ENCODE peak calls at places on chromosomes 1 and 21, in nine cellular contexts. K is putamen, W is breast epithelium, J is posterior cingulate gyrus, O is heart left ventricle, P is fibroblast of the conjunctiva, U is IMR-90, I is EH, V is T-cell. L is an unnamed sample.

GRCh38 chr1:36448530-36449051 is 1.7 kb downstream of the OSCP1 start:
- DNase-seq in K (no peak), W (no peak), J (no peak), O (no peak), P (no peak), U (no peak), I (no peak), V (no peak), L (no peak)

GRCh38 chr1:43947061-43947889 is 525 bp downstream of the IPO13 start:
- DNase-seq in K (no peak), W (no peak), J (no peak), O (no peak), P (no peak), U (no peak), I (no peak), V (no peak), L (peak)

GRCh38 chr1:182649041-182649440 is 35.3 kb downstream of the RGS8 start:
- DNase-seq in K (no peak), W (no peak), J (no peak), O (no peak), P (no peak), U (no peak), I (no peak), V (no peak), L (no peak)

GRCh38 chr1:204599098-204599497 is 82.9 kb downstream of the MDM4 start:
- DNase-seq in K (no peak), W (no peak), J (no peak), O (no peak), P (no peak), U (no peak), I (no peak), V (no peak), L (no peak)

GRCh38 chr1:233794863-233795262 is 109.6 kb upstream of the SLC35F3 start:
- DNase-seq in K (no peak), W (no peak), J (no peak), O (no peak), P (no peak), U (no peak), I (no peak), V (no peak), L (no peak)

GRCh38 chr1:96333522-96334235 is 387.9 kb upstream of the PTBP2 start:
- DNase-seq in K (no peak), W (no peak), J (no peak), O (no peak), P (no peak), U (no peak), I (no peak), V (no peak), L (no peak)

GRCh38 chr1:115757866-115758265 is 10.6 kb downstream of the CASQ2 start:
- DNase-seq in K (no peak), W (no peak), J (no peak), O (no peak), P (no peak), U (no peak), I (no peak), V (no peak), L (no peak)

GRCh38 chr21:44397431-44398031 is 44.1 kb downstream of the TRPM2 start:
- DNase-seq in K (no peak), W (no peak), J (no peak), O (no peak), P (no peak), U (no peak), I (no peak), V (no peak), L (no peak)

GRCh38 chr1:110120960-110121561 is 8.8 kb downstream of the UBL4B start:
- DNase-seq in K (no peak), W (no peak), J (no peak), O (no peak), P (no peak), U (no peak), I (no peak), V (no peak), L (no peak)

GRCh38 chr1:230310381-230311163 is 115.6 kb downstream of the PGBD5 start:
- DNase-seq in K (peak), W (peak), J (peak), O (peak), P (peak), U (peak), I (peak), V (no peak), L (peak)

GRCh38 chr1:3708696-3709246 is 43.5 kb upstream of the CCDC27 start:
- DNase-seq in K (no peak), W (no peak), J (no peak), O (no peak), P (no peak), U (no peak), I (no peak), V (no peak), L (no peak)

GRCh38 chr1:6040444-6040843 is 5.2 kb upstream of the KCNAB2 start:
- DNase-seq in K (no peak), W (no peak), J (no peak), O (no peak), P (no peak), U (no peak), I (no peak), V (no peak), L (no peak)

GRCh38 chr21:45141507-45141906 is 67.1 kb downstream of the ADARB1 start:
- DNase-seq in K (no peak), W (no peak), J (no peak), O (no peak), P (no peak), U (no peak), I (no peak), V (no peak), L (no peak)

GRCh38 chr1:55127827-55128343 is 87.3 kb downstream of the USP24 start:
- DNase-seq in K (no peak), W (no peak), J (no peak), O (no peak), P (no peak), U (peak), I (peak), V (no peak), L (no peak)

GRCh38 chr21:16942703-16943102 is 570.1 kb upstream of the CXADR start:
- DNase-seq in K (no peak), W (no peak), J (no peak), O (no peak), P (peak), U (peak), I (no peak), V (no peak), L (no peak)

GRCh38 chr1:11376981-11377583 is 101.9 kb upstream of the DISP3 start:
- DNase-seq in K (no peak), W (peak), J (no peak), O (no peak), P (no peak), U (no peak), I (no peak), V (no peak), L (peak)

GRCh38 chr1:2314297-2314802 is 77.0 kb downstream of the MORN1 start:
- DNase-seq in K (no peak), W (no peak), J (no peak), O (peak), P (peak), U (peak), I (peak), V (no peak), L (peak)

L was measured in cerebellum.